ENCODE peak calls at places on chromosomes 3 and 15, in ten cellular contexts. X, H, M, R, Q, Z, A, B, O and G are unnamed samples.

GRCh38 chr3:46501702-46502101 is 3.9 kb downstream of the RTP3 start:
- DNase-seq in O (no peak), Q (no peak), H (no peak), X (peak; percentile 33), A (no peak), B (no peak), R (no peak), M (no peak), Z (no peak), G (no peak)

GRCh38 chr3:15007681-15008141 is 57.4 kb downstream of the MRPS25 start:
- DNase-seq in R (peak; percentile 16), O (no peak), X (peak; percentile 91), A (no peak), M (no peak), Q (no peak), B (no peak), Z (no peak), H (no peak), G (no peak)

GRCh38 chr15:28260722-28261121 is 61.3 kb downstream of the HERC2 start:
- DNase-seq in M (no peak), A (no peak), H (no peak), Q (no peak), R (no peak), Z (no peak), X (no peak), O (peak; percentile 22), B (no peak), G (no peak)

GRCh38 chr15:60351066-60351465 is 46.7 kb downstream of the ANXA2 start:
- DNase-seq in Z (no peak), M (no peak), A (peak; percentile 28), R (no peak), O (no peak), B (no peak), Q (no peak), X (no peak), H (no peak), G (no peak)

GRCh38 chr3:129330413-129330812 is 51.7 kb downstream of the HMCES start:
- DNase-seq in Z (no peak), M (no peak), A (no peak), O (no peak), H (no peak), Q (no peak), R (no peak), B (no peak), X (no peak), G (no peak)

GRCh38 chr3:161821591-161821990 is 325.0 kb downstream of the OTOL1 start:
- DNase-seq in Q (no peak), B (no peak), M (no peak), A (peak; percentile 3), X (no peak), Z (no peak), O (no peak), R (peak; percentile 37), H (no peak), G (no peak)

GRCh38 chr3:21484323-21485154 is 266.5 kb downstream of the ZNF385D start:
- DNase-seq in Z (peak; percentile 65), Q (no peak), H (peak; percentile 22), B (no peak), A (peak; percentile 59), R (peak; percentile 81), X (peak; percentile 55), O (peak; percentile 79), M (no peak), G (peak; percentile 50)

GRCh38 chr3:155497930-155498647 is 204.6 kb upstream of the STRIT1 start:
- DNase-seq in R (peak; percentile 85), H (no peak), Q (no peak), M (no peak), A (peak; percentile 56), O (no peak), B (no peak), Z (no peak), X (peak; percentile 96), G (no peak)

GRCh38 chr3:37096292-37096691 is 78.1 kb downstream of the LRRFIP2 start:
- DNase-seq in O (no peak), B (no peak), H (no peak), M (no peak), R (peak; percentile 18), X (peak; percentile 81), Z (no peak), Q (no peak), A (peak; percentile 29), G (no peak)

GRCh38 chr3:125129512-125129962 is 73.7 kb upstream of the HEG1 start:
- DNase-seq in M (no peak), Q (no peak), R (peak; percentile 79), H (no peak), A (peak; percentile 38), B (no peak), Z (peak; percentile 37), O (no peak), X (peak; percentile 99), G (no peak)

GRCh38 chr15:79290642-79291275 is 8.2 kb downstream of the ANKRD34C start:
- DNase-seq in B (no peak), Z (no peak), X (no peak), Q (no peak), H (no peak), O (no peak), M (no peak), R (peak; percentile 17), A (no peak), G (no peak)

GRCh38 chr3:38016410-38016809 is 13.0 kb downstream of the PLCD1 start:
- DNase-seq in Z (no peak), A (no peak), Q (no peak), R (no peak), B (no peak), X (no peak), M (peak; percentile 46), H (no peak), O (no peak), G (no peak)

GRCh38 chr3:11465744-11466611 is 177.7 kb downstream of the VGLL4 start:
- DNase-seq in Q (no peak), R (no peak), A (no peak), X (peak; percentile 95), Z (no peak), B (no peak), M (no peak), O (no peak), H (no peak), G (no peak)

GRCh38 chr15:62758126-62758951 is 284.2 kb upstream of the TPM1 start:
- DNase-seq in Z (peak; percentile 49), H (peak; percentile 31), Q (no peak), O (peak; percentile 72), M (no peak), R (peak; percentile 67), A (peak; percentile 41), B (no peak), X (peak; percentile 97), G (no peak)

DNA sequence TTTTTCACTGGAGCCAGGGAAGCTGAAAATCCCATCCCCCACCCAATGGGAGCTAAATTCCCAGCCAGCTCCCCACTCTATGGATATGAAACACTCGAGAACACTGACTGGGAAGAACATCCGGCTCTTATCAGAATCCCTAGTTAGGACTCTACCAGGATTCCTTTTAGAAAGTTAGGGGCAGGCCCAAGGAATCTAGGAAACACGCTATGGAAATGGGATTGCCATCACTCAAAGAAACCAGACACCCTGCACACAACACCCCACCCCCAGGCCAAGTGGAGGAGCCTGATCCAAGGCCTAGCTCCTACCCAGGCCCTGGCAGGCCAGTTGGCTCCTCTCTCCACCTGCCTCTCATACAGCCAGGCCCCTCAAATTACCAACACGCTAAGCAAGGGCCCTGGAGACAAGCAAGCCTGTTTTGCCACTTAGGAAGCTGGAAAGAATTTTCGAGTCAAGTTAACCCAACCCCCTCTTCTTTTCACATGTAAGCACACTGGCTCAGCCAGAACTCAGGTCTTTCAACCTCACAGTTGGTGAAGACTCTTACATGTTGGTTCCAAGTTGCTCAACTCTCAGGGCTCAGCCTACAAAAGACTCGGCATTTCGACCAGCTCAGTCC is 75.5 kb downstream of the RBPMS2 start:
- DNase-seq in X (peak; percentile 36), R (no peak), M (no peak), B (no peak), O (peak; percentile 74), Z (peak; percentile 30), A (no peak), H (peak; percentile 50), Q (peak; percentile 75), G (peak; percentile 33)
- H3K4me3 ChIP-seq in X (peak overlapping the region; percentile 20), R (no peak overlapping the region), M (no peak overlapping the region), B (no peak overlapping the region), O (peak overlapping the region; percentile 87), Z (peak overlapping the region; percentile 91), A (no peak overlapping the region), H (no peak overlapping the region), Q (peak overlapping the region; percentile 82), G (no peak overlapping the region)

DNA sequence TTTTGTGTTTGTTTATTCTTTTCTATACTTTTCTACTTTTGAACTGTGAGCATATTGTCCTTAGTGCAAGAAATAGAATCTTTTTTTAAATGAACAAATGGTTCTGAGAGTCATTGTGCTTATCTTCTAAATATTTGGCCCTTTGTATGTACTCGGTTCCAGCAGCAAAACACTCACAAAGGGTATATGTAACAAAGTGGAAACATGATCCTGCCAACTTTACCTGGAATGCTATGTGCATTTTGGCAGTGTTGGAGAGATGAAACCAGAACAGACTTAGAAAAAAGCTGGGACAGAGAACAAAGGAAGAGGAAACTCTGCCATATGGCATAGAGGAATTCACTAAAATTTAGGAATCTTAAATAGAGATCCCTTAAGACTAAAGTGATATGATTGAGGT is 150.1 kb downstream of the FGF12 start:
- DNase-seq in H (no peak), A (no peak), B (no peak), X (no peak), Q (no peak), M (no peak), Z (no peak), O (no peak), R (no peak), G (no peak)
- H3K27ac ChIP-seq in H (no peak overlapping the region), A (no peak overlapping the region), B (no peak overlapping the region), X (no peak overlapping the region), Q (no peak overlapping the region), M (no peak overlapping the region), Z (no peak overlapping the region), O (no peak overlapping the region), R (no peak overlapping the region), G (no peak overlapping the region)

DNA sequence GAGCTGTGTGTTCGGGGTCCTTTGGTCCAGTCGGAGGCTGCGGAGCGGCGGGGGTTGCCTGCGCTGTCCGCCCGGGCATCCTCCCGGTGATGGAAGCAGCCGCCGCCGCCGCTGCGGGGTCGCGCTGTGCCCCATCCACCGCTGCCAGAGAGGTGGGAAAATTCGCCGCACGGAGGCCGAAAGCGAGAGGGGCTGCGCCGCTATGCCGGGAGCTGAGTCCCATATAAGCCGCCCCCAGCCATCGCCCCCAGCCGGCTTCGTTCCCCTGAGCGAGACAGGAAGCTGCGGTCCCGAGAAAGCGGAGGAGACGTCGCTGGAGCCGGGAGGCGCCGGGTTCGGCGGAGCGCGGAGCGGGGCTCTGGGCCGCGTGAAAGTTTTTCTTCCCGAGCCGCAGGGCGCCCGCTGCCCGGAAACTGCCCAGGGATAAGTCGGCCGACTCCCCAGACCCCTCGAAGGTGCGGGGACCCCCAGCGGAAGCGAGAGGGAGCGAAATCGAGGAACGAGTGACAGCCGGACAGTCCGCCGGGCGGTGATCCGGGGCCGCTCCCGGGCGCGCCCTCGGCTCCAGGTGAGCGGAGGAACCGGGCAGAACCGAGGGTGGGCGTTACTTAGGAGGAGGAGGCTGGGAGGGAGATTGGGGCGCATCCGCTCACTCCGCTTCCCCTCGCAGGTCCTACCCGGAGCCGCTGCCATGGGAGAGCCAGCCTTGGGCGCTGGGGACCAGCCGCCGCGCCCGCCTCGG is 574 bp downstream of the CHST2 start:
- DNase-seq in Q (peak; percentile 51), A (peak; percentile 15), M (peak; percentile 79), B (no peak), O (peak; percentile 76), R (no peak), H (no peak), Z (no peak), X (no peak), G (no peak)
- H3K4me3 ChIP-seq in Q (peak overlapping the region; percentile 72), A (peak overlapping the region; percentile 70), M (peak overlapping the region; percentile 49), B (peak overlapping the region; percentile 63), O (peak overlapping the region; percentile 78), R (peak overlapping the region; percentile 97), H (peak overlapping the region; percentile 90), Z (peak overlapping the region; percentile 90), X (peak overlapping the region; percentile 80), G (peak overlapping the region; percentile 55)

GRCh38 chr3:111695584-111696213 is 100.6 kb upstream of the ZBED2 start:
- DNase-seq in Q (no peak), B (no peak), X (peak; percentile 91), R (peak; percentile 89), Z (no peak), M (no peak), O (no peak), H (no peak), A (peak; percentile 67), G (no peak)
- H3K27ac ChIP-seq in Q (no peak overlapping the region), B (no peak overlapping the region), X (peak overlapping the region; percentile 81), R (peak overlapping the region; percentile 88), Z (no peak overlapping the region), M (no peak overlapping the region), O (no peak overlapping the region), H (no peak overlapping the region), A (peak overlapping the region; percentile 78), G (no peak overlapping the region)